ENCODE peak calls at places on chromosome 9, in six cellular contexts. T, U, O, L, H and A are unnamed samples. For H3K4me1, the result is how much of the 10 kb centered on the place peaks cover.

GRCh38 chr9:98075332-98075805 is 18.8 kb downstream of the NANS start:
- DNase-seq in T (no peak), U (peak), O (peak), L (no peak), H (no peak), A (no peak)

GRCh38 chr9:86943223-86943870 is 4.0 kb downstream of the GAS1 start:
- DNase-seq in T (no peak), U (no peak), O (no peak), L (no peak), H (no peak), A (no peak)

GRCh38 chr9:124259273-124260078 is 1.7 kb downstream of the NEK6 start:
- DNase-seq in T (no peak), U (peak), O (peak), L (no peak), H (no peak), A (no peak)

GRCh38 chr9:113592806-113593575 is 129.5 kb downstream of the RGS3 start:
- DNase-seq in T (no peak), U (no peak), O (no peak), L (no peak), H (no peak), A (no peak)

GRCh38 chr9:114364528-114365041 is 23.2 kb downstream of the AKNA start:
- DNase-seq in T (no peak), U (no peak), O (no peak), L (no peak), H (no peak), A (peak)

GRCh38 chr9:5899292-5899691 is 8.6 kb downstream of the MLANA start:
- DNase-seq in T (no peak), U (peak), O (no peak), L (no peak), H (no peak), A (no peak)

GRCh38 chr9:114805670-114806551 is at the start of gene TNFSF15:
- DNase-seq in T (peak), U (peak), O (peak), L (no peak), H (peak), A (peak)

GRCh38 chr9:114283551-114284111 is 39.3 kb upstream of the ORM1 start:
- DNase-seq in T (no peak), U (no peak), O (no peak), L (no peak), H (peak), A (no peak)

GRCh38 chr9:74500584-74500924 is 3.4 kb downstream of the RORB start:
- DNase-seq in T (no peak), U (peak), O (no peak), L (peak), H (peak), A (no peak)

GRCh38 chr9:98971168-98971914 is 27.6 kb downstream of the COL15A1 start:
- DNase-seq in T (no peak), U (peak), O (peak), L (peak), H (no peak), A (peak)

GRCh38 chr9:87587356-87587745 is 89.7 kb downstream of the DAPK1 start:
- DNase-seq in T (no peak), U (no peak), O (no peak), L (no peak), H (no peak), A (no peak)

GRCh38 chr9:116073826-116074225 is 79.8 kb upstream of the PAPPA start:
- DNase-seq in T (no peak), U (no peak), O (peak), L (no peak), H (no peak), A (no peak)

GRCh38 chr9:114154597-114155102 is 687 bp upstream of the COL27A1 start:
- DNase-seq in T (no peak), U (no peak), O (no peak), L (no peak), H (no peak), A (no peak)

GRCh38 chr9:101727621-101728524 is 10.6 kb downstream of the GRIN3A start:
- DNase-seq in T (no peak), U (peak), O (peak), L (no peak), H (peak), A (peak)

GRCh38 chr9:16139781-16140180 is 586.9 kb downstream of the CCDC171 start:
- DNase-seq in T (no peak), U (no peak), O (no peak), L (no peak), H (no peak), A (no peak)

GRCh38 chr9:93612796-93613154 is 36.4 kb downstream of the PHF2 start:
- DNase-seq in T (no peak), U (no peak), O (no peak), L (no peak), H (no peak), A (no peak)

GRCh38 chr9:126420643-126421564 is 94.3 kb downstream of the MVB12B start:
- DNase-seq in T (no peak), U (peak), O (peak), L (no peak), H (no peak), A (no peak)

GRCh38 chr9:78365979-78366697 is 69.2 kb downstream of the PSAT1 start:
- DNase-seq in T (no peak), U (no peak), O (peak), L (no peak), H (no peak), A (no peak)

GRCh38 chr9:103014242-103014641 is 19.1 kb downstream of the CYLC2 start:
- DNase-seq in T (no peak), U (no peak), O (no peak), L (no peak), H (no peak), A (no peak)

GRCh38 chr9:114850871-114851270 is 45.0 kb upstream of the TNFSF15 start:
- DNase-seq in T (no peak), U (peak), O (peak), L (no peak), H (no peak), A (no peak)

GRCh38 chr9:31119882-31120481 is 1264.5 kb upstream of the ACO1 start:
- DNase-seq in T (peak), U (peak), O (no peak), L (no peak), H (peak), A (peak)

GRCh38 chr9:129141066-129142041 is 30.1 kb downstream of the PTPA start:
- DNase-seq in T (no peak), U (no peak), O (peak), L (no peak), H (peak), A (peak)

GRCh38 chr9:73265876-73266275 is 114.2 kb downstream of the ANXA1 start:
- DNase-seq in T (no peak), U (no peak), O (no peak), L (no peak), H (no peak), A (peak)

GRCh38 chr9:86135374-86135773 is 36.0 kb upstream of the GOLM1 start:
- DNase-seq in T (no peak), U (no peak), O (no peak), L (no peak), H (no peak), A (peak)

GRCh38 chr9:129333961-129334743 is 156.1 kb upstream of the IER5L start:
- DNase-seq in T (peak), U (peak), O (peak), L (peak), H (peak), A (peak)

GRCh38 chr9:117063721-117064471 is 351.0 kb downstream of the ASTN2 start:
- DNase-seq in T (no peak), U (no peak), O (no peak), L (no peak), H (no peak), A (no peak)

GRCh38 chr9:3359048-3359692 is 166.6 kb downstream of the RFX3 start:
- DNase-seq in T (no peak), U (no peak), O (no peak), L (no peak), H (no peak), A (no peak)

GRCh38 chr9:110797611-110798010 is 129.0 kb downstream of the MUSK start:
- DNase-seq in T (no peak), U (no peak), O (peak), L (no peak), H (no peak), A (no peak)

GRCh38 chr9:113577525-113578261 is 114.2 kb downstream of the RGS3 start:
- DNase-seq in T (no peak), U (no peak), O (peak), L (no peak), H (no peak), A (no peak)

DNA sequence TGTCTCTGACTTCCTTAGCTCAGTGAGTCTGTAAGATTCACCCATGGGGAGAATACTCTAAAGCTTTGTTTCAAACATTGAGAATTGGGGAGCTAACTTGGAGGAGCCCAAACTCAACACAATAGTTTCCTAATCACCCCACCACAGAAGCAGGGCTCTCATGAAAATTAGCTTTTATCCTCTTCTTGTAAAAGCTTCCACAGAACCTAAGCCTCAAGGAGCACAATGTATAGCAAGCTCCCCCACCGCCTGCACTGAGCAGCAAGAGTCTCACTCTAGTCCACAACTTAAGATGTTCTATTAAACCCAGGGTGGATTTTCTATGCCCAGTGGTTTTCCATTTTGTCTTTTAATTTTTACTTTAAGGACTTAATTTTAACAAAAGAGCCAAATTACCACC is 48.9 kb upstream of the GRHPR start:
- DNase-seq in T (no peak), U (no peak), O (no peak), L (no peak), H (no peak), A (no peak)
- H3K4me1 ChIP-seq in T (under half), U (under half), O (under half), L (under half), H (under half), A (under half)

DNA sequence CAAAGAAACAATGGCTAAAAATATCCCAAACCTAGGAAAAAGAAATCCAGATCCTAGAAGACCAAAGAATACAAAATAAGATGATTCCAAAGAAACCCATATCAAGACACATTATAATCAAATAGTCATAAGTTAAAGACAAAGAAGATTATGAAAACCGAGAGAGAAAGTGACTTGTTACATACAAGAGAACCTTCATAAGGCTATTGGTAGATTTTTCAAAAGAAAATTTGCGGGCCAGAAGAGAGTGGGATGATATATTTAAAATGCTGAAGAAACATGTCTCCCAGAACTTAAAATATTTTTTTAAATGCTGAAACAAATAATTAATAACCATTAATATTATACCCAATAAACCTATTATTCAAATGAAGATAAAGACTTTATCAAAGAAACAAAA is 687.3 kb downstream of the TLE4 start:
- DNase-seq in T (no peak), U (no peak), O (no peak), L (no peak), H (no peak), A (no peak)
- H2BK5ac ChIP-seq in T (no peak), U (no peak), O (no peak), L (no peak), H (no peak), A (no peak)

GRCh38 chr9:127898433-127899199 is 787 bp downstream of the ST6GALNAC6 start:
- DNase-seq in T (no peak), U (no peak), O (peak), L (no peak), H (peak), A (peak)

GRCh38 chr9:127895811-127896210 is 3.6 kb downstream of the ST6GALNAC6 start:
- DNase-seq in T (no peak), U (no peak), O (no peak), L (no peak), H (no peak), A (no peak)

GRCh38 chr9:127897194-127897692 is 2.2 kb downstream of the ST6GALNAC6 start:
- DNase-seq in T (no peak), U (peak), O (peak), L (peak), H (peak), A (no peak)

GRCh38 chr9:127896395-127897193 is 2.8 kb downstream of the ST6GALNAC6 start:
- DNase-seq in T (no peak), U (no peak), O (no peak), L (no peak), H (no peak), A (peak)

GRCh38 chr9:127899200-127899943 is at the start of gene ST6GALNAC6:
- DNase-seq in T (no peak), U (peak), O (peak), L (peak), H (peak), A (peak)
- H4K8ac ChIP-seq in T (peak), U (peak), O (peak), L (no peak), H (no peak), A (peak)

GRCh38 chr9:109460576-109460975 is 37.5 kb downstream of the PTPN3 start:
- DNase-seq in T (no peak), U (no peak), O (no peak), L (no peak), H (no peak), A (no peak)
- H3K4me1 ChIP-seq in T (under half), U (under half), O (under half), L (under half), H (under half), A (under half)

GRCh38 chr9:79571309-79572031 is at the start of gene TLE4:
- DNase-seq in T (peak), U (peak), O (peak), L (peak), H (peak), A (peak)
- H2BK5ac ChIP-seq in T (peak), U (peak), O (peak), L (peak), H (peak), A (peak)

GRCh38 chr9:108310202-108310601 is 545.6 kb downstream of the ACTL7B start:
- DNase-seq in T (no peak), U (no peak), O (no peak), L (no peak), H (no peak), A (no peak)
- H4K8ac ChIP-seq in T (no peak), U (no peak), O (no peak), L (no peak), H (no peak), A (no peak)

DNA sequence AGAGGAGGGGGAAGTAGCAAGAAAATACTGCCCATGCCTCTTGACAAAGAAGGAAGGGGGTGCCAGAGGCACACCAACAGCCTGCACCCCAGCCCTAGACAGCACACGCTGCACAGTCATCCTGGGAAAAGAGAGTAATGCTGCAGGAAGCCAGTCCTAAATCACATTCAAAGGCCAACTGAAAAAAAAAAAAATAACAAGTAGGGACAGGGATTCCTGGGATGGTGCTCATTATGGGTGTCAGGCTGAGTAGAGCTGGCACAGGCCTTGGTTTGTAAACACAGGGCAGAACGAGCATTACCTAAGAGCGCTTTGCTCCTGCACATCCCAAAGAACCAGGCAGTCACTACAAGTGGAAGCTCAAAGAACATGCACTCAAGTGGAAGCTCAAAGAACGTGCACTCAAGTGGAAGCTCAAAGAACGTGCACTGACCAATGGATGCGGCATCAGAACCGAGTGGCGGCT is 7.8 kb downstream of the RAPGEF1 start:
- DNase-seq in T (no peak), U (no peak), O (peak), L (no peak), H (no peak), A (no peak)
- H3K4me1 ChIP-seq in T (under half), U (under half), O (under half), L (under half), H (under half), A (under half)

DNA sequence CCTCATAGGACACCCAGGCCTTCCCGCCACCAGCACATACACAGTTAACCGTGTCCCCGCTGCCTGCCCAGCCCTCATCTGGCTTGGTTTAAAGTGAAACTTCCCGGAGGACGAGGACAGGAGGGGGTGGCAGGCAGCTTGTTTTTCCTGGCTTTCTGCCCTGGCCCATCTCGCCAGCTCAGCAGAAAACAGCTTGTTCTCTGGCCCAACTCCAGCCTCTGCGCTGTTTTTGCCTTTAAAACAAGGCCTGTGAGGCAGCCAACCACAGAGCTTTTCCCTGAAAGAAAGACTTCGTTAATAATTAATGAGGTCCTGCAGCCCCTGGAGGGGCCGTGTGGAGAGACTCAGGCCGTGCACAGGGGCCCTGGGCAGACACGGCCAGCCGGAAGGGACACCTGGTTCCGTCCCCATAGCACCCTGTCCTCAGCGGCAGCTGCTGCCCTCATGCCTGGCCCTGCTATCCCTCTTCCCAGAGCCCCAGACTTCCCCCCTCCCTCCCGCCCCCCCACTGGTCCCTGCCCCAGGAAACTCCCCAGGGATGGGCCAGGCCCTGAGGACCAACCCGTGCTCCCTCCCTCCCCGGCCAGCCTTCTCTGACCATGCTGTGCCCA is 108.7 kb downstream of the RXRA start:
- DNase-seq in T (no peak), U (no peak), O (peak), L (no peak), H (no peak), A (no peak)
- H2BK5ac ChIP-seq in T (no peak), U (no peak), O (peak), L (no peak), H (no peak), A (no peak)

GRCh38 chr9:88952976-88953375 is 38.3 kb upstream of the S1PR3 start:
- DNase-seq in T (no peak), U (no peak), O (no peak), L (no peak), H (no peak), A (no peak)
- H4K8ac ChIP-seq in T (no peak), U (no peak), O (peak), L (no peak), H (no peak), A (no peak)

GRCh38 chr9:70257991-70258691 is 637 bp upstream of the SMC5 start:
- DNase-seq in T (no peak), U (peak), O (peak), L (peak), H (peak), A (peak)
- H3K4me1 ChIP-seq in T (under half), U (under half), O (under half), L (under half), H (under half), A (under half)